ENCODE peak calls at places on chromosome 1, in ten cellular contexts. One of them, this sample, is unnamed.
A peak's percentile ranks its signal among the peaks of the same experiment; 100 is the strongest.

GRCh38 chr1:15137807-15138206 is 15.7 kb upstream of the TMEM51 start:
- DNase-seq in H9: no peak
- DNase-seq in OCI-LY7: no peak
- DNase-seq in bronchial epithelial cell: no peak
- DNase-seq in Calu3: no peak
- DNase-seq in H1: no peak
- DNase-seq in HFF-Myc: no peak
- DNase-seq in activated CD8-positive, alpha-beta T cell treated with anti-CD3 and anti-CD28 coated beads for 36 hours: no peak
- DNase-seq in lower lobe of right lung: no peak
- DNase-seq in HFFc6: no peak
- DNase-seq in this sample: no peak

GRCh38 chr1:62317021-62317768 is 2.0 kb downstream of the KANK4 start:
- DNase-seq in bronchial epithelial cell: no peak
- DNase-seq in activated CD8-positive, alpha-beta T cell treated with anti-CD3 and anti-CD28 coated beads for 36 hours: no peak
- DNase-seq in HFFc6: no peak
- DNase-seq in H1: no peak
- DNase-seq in H9: no peak
- DNase-seq in HFF-Myc: no peak
- DNase-seq in Calu3: no peak
- DNase-seq in lower lobe of right lung: no peak
- DNase-seq in OCI-LY7: no peak
- DNase-seq in this sample: no peak

GRCh38 chr1:33030575-33030974 is 6.1 kb downstream of the AK2 start:
- DNase-seq in OCI-LY7: no peak
- DNase-seq in Calu3: no peak
- DNase-seq in H1: no peak
- DNase-seq in bronchial epithelial cell: no peak
- DNase-seq in H9: no peak
- DNase-seq in activated CD8-positive, alpha-beta T cell treated with anti-CD3 and anti-CD28 coated beads for 36 hours: no peak
- DNase-seq in lower lobe of right lung: no peak
- DNase-seq in HFF-Myc: no peak
- DNase-seq in HFFc6: peak; percentile 6
- DNase-seq in this sample: no peak

GRCh38 chr1:3858231-3858981 is 1.1 kb downstream of the DFFB start:
- DNase-seq in lower lobe of right lung: peak; percentile 51
- DNase-seq in OCI-LY7: peak; percentile 51
- DNase-seq in H1: peak; percentile 50
- DNase-seq in Calu3: peak; percentile 4
- DNase-seq in H9: no peak
- DNase-seq in HFF-Myc: peak; percentile 10
- DNase-seq in activated CD8-positive, alpha-beta T cell treated with anti-CD3 and anti-CD28 coated beads for 36 hours: peak; percentile 31
- DNase-seq in HFFc6: peak; percentile 4
- DNase-seq in bronchial epithelial cell: peak; percentile 23
- DNase-seq in this sample: no peak

GRCh38 chr1:2784854-2785630 is 16.5 kb downstream of the TTC34 start:
- DNase-seq in lower lobe of right lung: no peak
- DNase-seq in OCI-LY7: no peak
- DNase-seq in bronchial epithelial cell: no peak
- DNase-seq in Calu3: no peak
- DNase-seq in activated CD8-positive, alpha-beta T cell treated with anti-CD3 and anti-CD28 coated beads for 36 hours: no peak
- DNase-seq in H9: no peak
- DNase-seq in HFF-Myc: no peak
- DNase-seq in HFFc6: no peak
- DNase-seq in H1: no peak
- DNase-seq in this sample: no peak

GRCh38 chr1:183925947-183926346 is 111.6 kb downstream of the COLGALT2 start:
- DNase-seq in lower lobe of right lung: no peak
- DNase-seq in HFFc6: no peak
- DNase-seq in HFF-Myc: no peak
- DNase-seq in bronchial epithelial cell: no peak
- DNase-seq in activated CD8-positive, alpha-beta T cell treated with anti-CD3 and anti-CD28 coated beads for 36 hours: no peak
- DNase-seq in H1: no peak
- DNase-seq in H9: no peak
- DNase-seq in Calu3: no peak
- DNase-seq in OCI-LY7: no peak
- DNase-seq in this sample: no peak

GRCh38 chr1:3775498-3776230 is 3.1 kb downstream of the SMIM1 start:
- DNase-seq in OCI-LY7: peak; percentile 88
- DNase-seq in lower lobe of right lung: peak; percentile 77
- DNase-seq in HFFc6: no peak
- DNase-seq in H9: peak; percentile 86
- DNase-seq in activated CD8-positive, alpha-beta T cell treated with anti-CD3 and anti-CD28 coated beads for 36 hours: peak; percentile 74
- DNase-seq in bronchial epithelial cell: peak; percentile 62
- DNase-seq in HFF-Myc: no peak
- DNase-seq in Calu3: peak; percentile 38
- DNase-seq in H1: no peak
- DNase-seq in this sample: peak; percentile 84

GRCh38 chr1:150560576-150560975 is 11.4 kb downstream of the ADAMTSL4 start:
- DNase-seq in Calu3: no peak
- DNase-seq in OCI-LY7: no peak
- DNase-seq in activated CD8-positive, alpha-beta T cell treated with anti-CD3 and anti-CD28 coated beads for 36 hours: no peak
- DNase-seq in lower lobe of right lung: no peak
- DNase-seq in HFF-Myc: no peak
- DNase-seq in HFFc6: no peak
- DNase-seq in bronchial epithelial cell: no peak
- DNase-seq in H9: peak; percentile 34
- DNase-seq in H1: no peak
- DNase-seq in this sample: no peak

GRCh38 chr1:98046031-98046641 is 125.3 kb upstream of the DPYD start:
- DNase-seq in H1: peak; percentile 65
- DNase-seq in lower lobe of right lung: peak; percentile 40
- DNase-seq in HFFc6: no peak
- DNase-seq in Calu3: peak; percentile 26
- DNase-seq in activated CD8-positive, alpha-beta T cell treated with anti-CD3 and anti-CD28 coated beads for 36 hours: peak; percentile 26
- DNase-seq in bronchial epithelial cell: no peak
- DNase-seq in HFF-Myc: no peak
- DNase-seq in H9: peak; percentile 48
- DNase-seq in OCI-LY7: no peak
- DNase-seq in this sample: no peak

GRCh38 chr1:29946057-29946456 is 709.7 kb downstream of the PTPRU start:
- DNase-seq in HFFc6: no peak
- DNase-seq in Calu3: no peak
- DNase-seq in bronchial epithelial cell: no peak
- DNase-seq in lower lobe of right lung: no peak
- DNase-seq in H9: no peak
- DNase-seq in HFF-Myc: no peak
- DNase-seq in OCI-LY7: no peak
- DNase-seq in activated CD8-positive, alpha-beta T cell treated with anti-CD3 and anti-CD28 coated beads for 36 hours: no peak
- DNase-seq in H1: no peak
- DNase-seq in this sample: no peak

GRCh38 chr1:103489881-103490280 is 35.6 kb upstream of the RNPC3 start:
- DNase-seq in H1: no peak
- DNase-seq in bronchial epithelial cell: peak; percentile 61
- DNase-seq in activated CD8-positive, alpha-beta T cell treated with anti-CD3 and anti-CD28 coated beads for 36 hours: no peak
- DNase-seq in HFFc6: no peak
- DNase-seq in OCI-LY7: no peak
- DNase-seq in lower lobe of right lung: no peak
- DNase-seq in Calu3: no peak
- DNase-seq in H9: no peak
- DNase-seq in HFF-Myc: peak; percentile 21
- DNase-seq in this sample: no peak

GRCh38 chr1:54701996-54702395 is 13.7 kb upstream of the TTC4 start:
- DNase-seq in HFFc6: no peak
- DNase-seq in HFF-Myc: no peak
- DNase-seq in activated CD8-positive, alpha-beta T cell treated with anti-CD3 and anti-CD28 coated beads for 36 hours: no peak
- DNase-seq in H1: no peak
- DNase-seq in H9: no peak
- DNase-seq in bronchial epithelial cell: no peak
- DNase-seq in OCI-LY7: no peak
- DNase-seq in Calu3: no peak
- DNase-seq in lower lobe of right lung: no peak
- DNase-seq in this sample: no peak

GRCh38 chr1:25755475-25756125 is 44.4 kb upstream of the SELENON start:
- DNase-seq in OCI-LY7: no peak
- DNase-seq in lower lobe of right lung: no peak
- DNase-seq in bronchial epithelial cell: no peak
- DNase-seq in HFFc6: no peak
- DNase-seq in H1: no peak
- DNase-seq in H9: no peak
- DNase-seq in Calu3: no peak
- DNase-seq in activated CD8-positive, alpha-beta T cell treated with anti-CD3 and anti-CD28 coated beads for 36 hours: no peak
- DNase-seq in HFF-Myc: no peak
- DNase-seq in this sample: no peak

GRCh38 chr1:192171123-192171522 is 12.9 kb downstream of the RGS18 start:
- DNase-seq in OCI-LY7: no peak
- DNase-seq in HFF-Myc: no peak
- DNase-seq in lower lobe of right lung: no peak
- DNase-seq in bronchial epithelial cell: no peak
- DNase-seq in HFFc6: no peak
- DNase-seq in Calu3: no peak
- DNase-seq in H9: no peak
- DNase-seq in H1: no peak
- DNase-seq in activated CD8-positive, alpha-beta T cell treated with anti-CD3 and anti-CD28 coated beads for 36 hours: no peak
- DNase-seq in this sample: no peak

GRCh38 chr1:174413632-174414031 is 34.1 kb upstream of the GPR52 start:
- DNase-seq in bronchial epithelial cell: no peak
- DNase-seq in Calu3: no peak
- DNase-seq in HFF-Myc: no peak
- DNase-seq in activated CD8-positive, alpha-beta T cell treated with anti-CD3 and anti-CD28 coated beads for 36 hours: no peak
- DNase-seq in HFFc6: no peak
- DNase-seq in OCI-LY7: no peak
- DNase-seq in H9: peak; percentile 25
- DNase-seq in H1: no peak
- DNase-seq in lower lobe of right lung: no peak
- DNase-seq in this sample: no peak
- TF ChIP-seq CTCF in bronchial epithelial cell: peak; percentile 14
- TF ChIP-seq CTCF in Calu3: no peak
- TF ChIP-seq CTCF in HFF-Myc: peak; percentile 7
- TF ChIP-seq CTCF in activated CD8-positive, alpha-beta T cell treated with anti-CD3 and anti-CD28 coated beads for 36 hours: no peak
- TF ChIP-seq CTCF in HFFc6: peak; percentile 65
- TF ChIP-seq CTCF in OCI-LY7: peak; percentile 55
- TF ChIP-seq CTCF in H9: peak; percentile 65
- TF ChIP-seq CTCF in H1: peak; percentile 52
- TF ChIP-seq CTCF in lower lobe of right lung: no peak
- TF ChIP-seq CTCF in this sample: no peak

DNA sequence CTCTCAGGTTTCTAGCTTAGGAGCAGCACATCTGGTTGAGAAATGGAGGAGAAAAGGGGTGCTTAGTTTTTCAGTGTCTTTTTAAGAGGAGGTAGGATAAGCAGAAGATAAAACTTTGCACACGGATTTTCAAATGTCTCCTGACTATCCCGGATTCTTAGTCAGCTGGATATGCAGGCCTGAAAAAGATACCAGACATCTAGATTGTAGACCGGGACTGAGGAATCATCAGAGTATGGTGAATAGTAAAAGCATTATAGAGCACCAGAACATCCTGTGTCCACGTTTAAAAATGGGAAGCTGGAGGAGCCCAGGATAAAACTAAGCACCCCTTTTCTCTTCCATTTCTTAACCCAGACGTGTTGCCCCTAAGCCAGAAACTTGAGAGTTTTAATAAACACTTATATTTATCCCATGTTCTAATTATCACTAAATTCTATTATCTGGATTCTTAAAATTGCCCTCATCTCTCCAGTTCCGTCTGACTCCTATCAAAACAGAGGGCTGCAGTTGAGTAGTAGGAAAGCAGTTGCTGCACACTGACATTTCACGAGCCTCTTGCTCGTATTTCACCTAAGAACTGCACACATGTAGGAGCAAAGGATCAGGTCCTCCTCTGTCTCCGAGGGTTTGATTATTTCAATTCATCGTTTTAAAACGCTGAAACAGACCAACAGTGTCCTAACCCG is 609 bp downstream of the PIGK start:
- DNase-seq in OCI-LY7: no peak
- DNase-seq in Calu3: no peak
- DNase-seq in HFF-Myc: peak; percentile 2
- DNase-seq in bronchial epithelial cell: peak; percentile 8
- DNase-seq in H9: no peak
- DNase-seq in HFFc6: no peak
- DNase-seq in H1: no peak
- DNase-seq in lower lobe of right lung: no peak
- DNase-seq in activated CD8-positive, alpha-beta T cell treated with anti-CD3 and anti-CD28 coated beads for 36 hours: no peak
- DNase-seq in this sample: no peak
- TF ChIP-seq CTCF in OCI-LY7: no peak
- TF ChIP-seq CTCF in Calu3: no peak
- TF ChIP-seq CTCF in HFF-Myc: no peak
- TF ChIP-seq CTCF in bronchial epithelial cell: no peak
- TF ChIP-seq CTCF in H9: no peak
- TF ChIP-seq CTCF in HFFc6: no peak
- TF ChIP-seq CTCF in H1: no peak
- TF ChIP-seq CTCF in lower lobe of right lung: no peak
- TF ChIP-seq CTCF in activated CD8-positive, alpha-beta T cell treated with anti-CD3 and anti-CD28 coated beads for 36 hours: no peak
- TF ChIP-seq CTCF in this sample: no peak

GRCh38 chr1:226181996-226182714 is 4.4 kb downstream of the ACBD3 start:
- DNase-seq in OCI-LY7: peak; percentile 62
- DNase-seq in activated CD8-positive, alpha-beta T cell treated with anti-CD3 and anti-CD28 coated beads for 36 hours: no peak
- DNase-seq in bronchial epithelial cell: peak; percentile 57
- DNase-seq in H9: peak; percentile 32
- DNase-seq in lower lobe of right lung: peak; percentile 56
- DNase-seq in Calu3: peak; percentile 63
- DNase-seq in HFF-Myc: peak; percentile 29
- DNase-seq in H1: no peak
- DNase-seq in HFFc6: peak; percentile 48
- DNase-seq in this sample: peak; percentile 43
- TF ChIP-seq CTCF in OCI-LY7: peak; percentile 79
- TF ChIP-seq CTCF in activated CD8-positive, alpha-beta T cell treated with anti-CD3 and anti-CD28 coated beads for 36 hours: no peak
- TF ChIP-seq CTCF in bronchial epithelial cell: peak; percentile 54
- TF ChIP-seq CTCF in H9: peak; percentile 50
- TF ChIP-seq CTCF in lower lobe of right lung: peak; percentile 44
- TF ChIP-seq CTCF in Calu3: peak; percentile 61
- TF ChIP-seq CTCF in HFF-Myc: peak; percentile 37
- TF ChIP-seq CTCF in H1: no peak
- TF ChIP-seq CTCF in HFFc6: peak; percentile 73
- TF ChIP-seq CTCF in this sample: no peak

GRCh38 chr1:199116488-199116887 is 477.6 kb downstream of the PTPRC start:
- DNase-seq in H1: no peak
- DNase-seq in HFFc6: no peak
- DNase-seq in lower lobe of right lung: no peak
- DNase-seq in Calu3: no peak
- DNase-seq in HFF-Myc: no peak
- DNase-seq in activated CD8-positive, alpha-beta T cell treated with anti-CD3 and anti-CD28 coated beads for 36 hours: no peak
- DNase-seq in OCI-LY7: no peak
- DNase-seq in bronchial epithelial cell: no peak
- DNase-seq in H9: no peak
- DNase-seq in this sample: no peak

GRCh38 chr1:199112365-199112764 is 473.5 kb downstream of the PTPRC start:
- DNase-seq in HFFc6: no peak
- DNase-seq in H1: no peak
- DNase-seq in Calu3: no peak
- DNase-seq in HFF-Myc: no peak
- DNase-seq in lower lobe of right lung: no peak
- DNase-seq in bronchial epithelial cell: no peak
- DNase-seq in H9: no peak
- DNase-seq in OCI-LY7: no peak
- DNase-seq in activated CD8-positive, alpha-beta T cell treated with anti-CD3 and anti-CD28 coated beads for 36 hours: no peak
- DNase-seq in this sample: no peak

DNA sequence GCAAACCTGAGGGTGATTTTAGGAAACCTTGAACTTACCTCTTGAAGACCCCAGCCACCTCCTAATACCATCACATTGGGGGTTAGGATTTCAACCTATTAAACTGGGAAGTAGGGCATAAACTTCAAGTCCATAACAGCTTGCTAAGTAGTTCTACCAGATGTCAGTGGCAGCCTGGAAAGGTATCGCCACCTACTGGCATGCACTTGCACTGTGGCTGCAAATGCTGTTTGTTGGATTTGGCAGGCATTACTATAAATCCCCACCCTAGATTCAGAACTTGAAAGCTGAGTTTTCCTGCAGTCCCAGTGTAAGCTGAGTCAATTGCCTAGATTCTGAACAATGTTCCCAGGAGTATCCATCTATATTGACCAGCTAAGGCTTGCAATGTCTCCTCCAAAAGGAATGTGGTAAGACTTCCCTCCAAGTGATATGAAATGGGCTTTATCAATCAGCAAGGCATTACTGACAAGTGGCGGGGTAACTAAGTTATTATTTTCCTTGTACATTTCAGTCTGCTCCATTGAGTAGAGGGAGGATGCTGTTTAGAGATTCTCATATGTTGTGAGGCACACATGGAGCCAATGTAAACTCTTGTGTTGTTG is 474.5 kb downstream of the PTPRC start:
- DNase-seq in bronchial epithelial cell: peak; percentile 63
- DNase-seq in OCI-LY7: peak; percentile 80
- DNase-seq in activated CD8-positive, alpha-beta T cell treated with anti-CD3 and anti-CD28 coated beads for 36 hours: peak; percentile 81
- DNase-seq in lower lobe of right lung: peak; percentile 59
- DNase-seq in Calu3: peak; percentile 69
- DNase-seq in HFF-Myc: peak; percentile 42
- DNase-seq in H1: peak; percentile 73
- DNase-seq in H9: peak; percentile 65
- DNase-seq in HFFc6: peak; percentile 47
- DNase-seq in this sample: no peak
- TF ChIP-seq CTCF in bronchial epithelial cell: peak; percentile 82
- TF ChIP-seq CTCF in OCI-LY7: peak; percentile 98
- TF ChIP-seq CTCF in activated CD8-positive, alpha-beta T cell treated with anti-CD3 and anti-CD28 coated beads for 36 hours: peak; percentile 80
- TF ChIP-seq CTCF in lower lobe of right lung: peak; percentile 80
- TF ChIP-seq CTCF in Calu3: peak; percentile 77
- TF ChIP-seq CTCF in HFF-Myc: peak; percentile 86
- TF ChIP-seq CTCF in H1: peak; percentile 96
- TF ChIP-seq CTCF in H9: peak; percentile 87
- TF ChIP-seq CTCF in HFFc6: peak; percentile 92
- TF ChIP-seq CTCF in this sample: peak; percentile 22

This sample was measured in GM13976.